ENCODE peak calls at places on chromosomes 6 and 20, in ten cellular contexts. One of them, this sample, is unnamed.

GRCh38 chr20:54131675-54132611 is 41.8 kb downstream of the CYP24A1 start:
- DNase-seq in hypothalamus: no peak
- DNase-seq in T follicular helper cell: no peak
- DNase-seq in NCI-H1417: no peak
- DNase-seq in T-helper 9 cell: no peak
- DNase-seq in AG08395: peak
- DNase-seq in activated CD4-positive, alpha-beta T cell treated with anti-CD3 and anti-CD28 coated beads, Interleukin-2, amount 50 U/mL, for 1 hour: no peak
- DNase-seq in activated T-cell treated with anti-CD3 and anti-CD28 coated beads for 1 hour: no peak
- DNase-seq in NCI-H524: peak
- DNase-seq in GM19239: no peak
- DNase-seq in this sample: no peak

GRCh38 chr20:62052336-62052841 is 13.3 kb downstream of the TAF4 start:
- DNase-seq in AG08395: no peak
- DNase-seq in T-helper 9 cell: no peak
- DNase-seq in NCI-H524: no peak
- DNase-seq in T follicular helper cell: no peak
- DNase-seq in activated CD4-positive, alpha-beta T cell treated with anti-CD3 and anti-CD28 coated beads, Interleukin-2, amount 50 U/mL, for 1 hour: no peak
- DNase-seq in activated T-cell treated with anti-CD3 and anti-CD28 coated beads for 1 hour: no peak
- DNase-seq in NCI-H1417: no peak
- DNase-seq in GM19239: no peak
- DNase-seq in hypothalamus: no peak
- DNase-seq in this sample: no peak

GRCh38 chr20:64223526-64224067 is 32.0 kb upstream of the PCMTD2 start:
- DNase-seq in NCI-H524: no peak
- DNase-seq in activated CD4-positive, alpha-beta T cell treated with anti-CD3 and anti-CD28 coated beads, Interleukin-2, amount 50 U/mL, for 1 hour: no peak
- DNase-seq in activated T-cell treated with anti-CD3 and anti-CD28 coated beads for 1 hour: no peak
- DNase-seq in T-helper 9 cell: no peak
- DNase-seq in NCI-H1417: peak
- DNase-seq in GM19239: no peak
- DNase-seq in hypothalamus: peak
- DNase-seq in AG08395: no peak
- DNase-seq in T follicular helper cell: no peak
- DNase-seq in this sample: no peak

GRCh38 chr20:62762801-62763368 is 33.4 kb upstream of the MRGBP start:
- DNase-seq in T-helper 9 cell: no peak
- DNase-seq in hypothalamus: no peak
- DNase-seq in AG08395: no peak
- DNase-seq in GM19239: no peak
- DNase-seq in activated CD4-positive, alpha-beta T cell treated with anti-CD3 and anti-CD28 coated beads, Interleukin-2, amount 50 U/mL, for 1 hour: no peak
- DNase-seq in NCI-H524: no peak
- DNase-seq in activated T-cell treated with anti-CD3 and anti-CD28 coated beads for 1 hour: no peak
- DNase-seq in NCI-H1417: no peak
- DNase-seq in T follicular helper cell: no peak
- DNase-seq in this sample: no peak

GRCh38 chr6:79719248-79719975 is 88.3 kb downstream of the SH3BGRL2 start:
- DNase-seq in T-helper 9 cell: no peak
- DNase-seq in AG08395: peak
- DNase-seq in activated T-cell treated with anti-CD3 and anti-CD28 coated beads for 1 hour: no peak
- DNase-seq in T follicular helper cell: no peak
- DNase-seq in hypothalamus: no peak
- DNase-seq in NCI-H1417: no peak
- DNase-seq in activated CD4-positive, alpha-beta T cell treated with anti-CD3 and anti-CD28 coated beads, Interleukin-2, amount 50 U/mL, for 1 hour: no peak
- DNase-seq in GM19239: no peak
- DNase-seq in NCI-H524: no peak
- DNase-seq in this sample: no peak

GRCh38 chr6:31285982-31286381 is 14.1 kb upstream of the HLA-C start:
- DNase-seq in NCI-H1417: no peak
- DNase-seq in activated CD4-positive, alpha-beta T cell treated with anti-CD3 and anti-CD28 coated beads, Interleukin-2, amount 50 U/mL, for 1 hour: no peak
- DNase-seq in T-helper 9 cell: no peak
- DNase-seq in AG08395: no peak
- DNase-seq in T follicular helper cell: no peak
- DNase-seq in activated T-cell treated with anti-CD3 and anti-CD28 coated beads for 1 hour: no peak
- DNase-seq in GM19239: no peak
- DNase-seq in NCI-H524: no peak
- DNase-seq in hypothalamus: no peak
- DNase-seq in this sample: no peak

GRCh38 chr20:15776773-15777172 is 796.5 kb downstream of the KIF16B start:
- DNase-seq in T-helper 9 cell: no peak
- DNase-seq in AG08395: no peak
- DNase-seq in hypothalamus: no peak
- DNase-seq in activated T-cell treated with anti-CD3 and anti-CD28 coated beads for 1 hour: no peak
- DNase-seq in activated CD4-positive, alpha-beta T cell treated with anti-CD3 and anti-CD28 coated beads, Interleukin-2, amount 50 U/mL, for 1 hour: no peak
- DNase-seq in NCI-H524: no peak
- DNase-seq in NCI-H1417: no peak
- DNase-seq in GM19239: no peak
- DNase-seq in T follicular helper cell: no peak
- DNase-seq in this sample: no peak

GRCh38 chr6:80594461-80594860 is 488.0 kb downstream of the BCKDHB start:
- DNase-seq in T follicular helper cell: no peak
- DNase-seq in GM19239: no peak
- DNase-seq in activated T-cell treated with anti-CD3 and anti-CD28 coated beads for 1 hour: no peak
- DNase-seq in AG08395: no peak
- DNase-seq in hypothalamus: no peak
- DNase-seq in NCI-H1417: no peak
- DNase-seq in NCI-H524: no peak
- DNase-seq in T-helper 9 cell: no peak
- DNase-seq in activated CD4-positive, alpha-beta T cell treated with anti-CD3 and anti-CD28 coated beads, Interleukin-2, amount 50 U/mL, for 1 hour: no peak
- DNase-seq in this sample: no peak

GRCh38 chr6:41615311-41615710 is 23.0 kb upstream of the MDFI start:
- DNase-seq in T follicular helper cell: no peak
- DNase-seq in activated CD4-positive, alpha-beta T cell treated with anti-CD3 and anti-CD28 coated beads, Interleukin-2, amount 50 U/mL, for 1 hour: no peak
- DNase-seq in AG08395: no peak
- DNase-seq in hypothalamus: no peak
- DNase-seq in NCI-H524: no peak
- DNase-seq in NCI-H1417: no peak
- DNase-seq in T-helper 9 cell: no peak
- DNase-seq in GM19239: no peak
- DNase-seq in activated T-cell treated with anti-CD3 and anti-CD28 coated beads for 1 hour: no peak
- DNase-seq in this sample: no peak

GRCh38 chr6:139386404-139386803 is 12.0 kb upstream of the CITED2 start:
- DNase-seq in activated T-cell treated with anti-CD3 and anti-CD28 coated beads for 1 hour: no peak
- DNase-seq in activated CD4-positive, alpha-beta T cell treated with anti-CD3 and anti-CD28 coated beads, Interleukin-2, amount 50 U/mL, for 1 hour: no peak
- DNase-seq in NCI-H1417: no peak
- DNase-seq in T follicular helper cell: no peak
- DNase-seq in AG08395: no peak
- DNase-seq in GM19239: no peak
- DNase-seq in hypothalamus: no peak
- DNase-seq in T-helper 9 cell: no peak
- DNase-seq in NCI-H524: no peak
- DNase-seq in this sample: no peak